ENCODE peak calls at places on chromosomes 13 and 19, in seven cellular contexts. L, I, F, T, D, E and W are unnamed samples.

GRCh38 chr13:100234524-100235136 is 145.7 kb downstream of the PCCA start:
- DNase-seq in E (no peak), L (no peak), T (no peak), F (no peak), I (peak; percentile 63), D (no peak), W (no peak)

GRCh38 chr13:43100667-43101066 is 77.3 kb downstream of the DNAJC15 start:
- DNase-seq in F (no peak), L (no peak), I (no peak), T (no peak), D (no peak), E (no peak), W (no peak)

GRCh38 chr13:27919934-27920676 is at the start of gene PDX1:
- DNase-seq in L (peak; percentile 46), D (peak; percentile 27), T (no peak), E (peak; percentile 37), I (no peak), F (peak; percentile 76), W (peak; percentile 29)

GRCh38 chr13:40350283-40350992 is 316.0 kb downstream of the FOXO1 start:
- DNase-seq in E (no peak), T (no peak), D (no peak), L (no peak), F (peak; percentile 73), I (no peak), W (no peak)

GRCh38 chr13:102933076-102933922 is 87.5 kb downstream of the ERCC5 start:
- DNase-seq in D (no peak), F (no peak), L (no peak), T (no peak), E (no peak), I (no peak), W (no peak)

GRCh38 chr19:2260341-2260751 is 4.1 kb upstream of the JSRP1 start:
- DNase-seq in I (no peak), E (peak; percentile 42), D (no peak), L (no peak), F (no peak), T (no peak), W (no peak)

GRCh38 chr19:47331931-47332547 is at the start of gene C5AR2:
- DNase-seq in L (no peak), D (no peak), I (no peak), E (no peak), T (peak; percentile 64), F (no peak), W (no peak)

GRCh38 chr13:19158006-19158405 is 23.6 kb downstream of the TUBA3C start:
- DNase-seq in D (no peak), I (no peak), T (no peak), E (no peak), F (no peak), L (no peak), W (no peak)

GRCh38 chr13:20206836-20207235 is 14.1 kb upstream of the GJB2 start:
- DNase-seq in D (no peak), F (no peak), L (no peak), E (no peak), I (no peak), T (no peak), W (no peak)

GRCh38 chr19:39832341-39833083 is 1.4 kb downstream of the DYRK1B start:
- DNase-seq in E (no peak), D (no peak), L (no peak), I (no peak), T (no peak), F (no peak), W (no peak)

GRCh38 chr19:39971380-39971841 is 446 bp downstream of the PSMC4 start:
- DNase-seq in L (no peak), F (no peak), I (no peak), E (no peak), D (peak; percentile 20), T (no peak), W (no peak)

GRCh38 chr13:114100446-114101320 is 31.7 kb downstream of the RASA3 start:
- DNase-seq in L (no peak), F (peak; percentile 44), I (no peak), D (no peak), T (peak; percentile 60), E (no peak), W (no peak)
- H3K4me1 ChIP-seq in L (no peaks in the 10 kb centered on the region), F (no peaks in the 10 kb centered on the region), I (peaks cover 35% of the 10 kb centered on the region), D (peaks cover 38% of the 10 kb centered on the region), T (no peaks in the 10 kb centered on the region), E (no peaks in the 10 kb centered on the region), W (peaks cover 15% of the 10 kb centered on the region)

GRCh38 chr13:48001127-48001881 is at the start of gene SUCLA2:
- DNase-seq in D (peak; percentile 91), F (peak; percentile 95), E (peak; percentile 89), I (peak; percentile 86), T (peak; percentile 94), L (peak; percentile 84), W (peak; percentile 89)

GRCh38 chr13:47991859-47992258 is 9.2 kb downstream of the SUCLA2 start:
- DNase-seq in L (no peak), I (no peak), T (no peak), F (no peak), D (no peak), E (no peak), W (no peak)

GRCh38 chr13:48000559-48001126 is 430 bp downstream of the SUCLA2 start:
- DNase-seq in L (peak; percentile 32), I (no peak), T (peak; percentile 50), F (no peak), E (peak; percentile 6), D (no peak), W (no peak)

GRCh38 chr13:47999973-48000372 is 1.1 kb downstream of the SUCLA2 start:
- DNase-seq in T (no peak), D (no peak), I (no peak), L (no peak), F (no peak), E (no peak), W (no peak)

DNA sequence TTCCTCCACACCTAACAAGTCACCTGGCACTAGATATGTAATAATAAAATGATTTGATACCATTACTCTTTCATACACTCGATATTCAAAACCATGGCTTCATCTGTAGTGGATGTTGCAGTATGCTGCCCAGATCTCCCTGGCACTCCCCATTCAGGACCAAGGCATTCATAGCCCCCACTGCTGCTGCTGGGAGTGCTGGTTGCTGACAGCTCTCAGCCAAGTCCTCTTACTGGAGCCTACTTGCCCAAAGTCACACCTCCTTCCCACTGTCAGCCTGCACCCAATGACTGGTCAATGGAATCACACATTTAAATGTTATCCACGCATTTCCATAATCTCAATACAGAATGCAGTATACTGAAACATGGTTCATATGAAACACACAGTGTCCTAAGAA is 3.7 kb downstream of the SUCLA2 start:
- DNase-seq in L (no peak), D (peak; percentile 20), T (no peak), E (no peak), I (no peak), F (no peak), W (peak; percentile 15)
- H3K4me1 ChIP-seq in L (peaks cover 10% of the 10 kb centered on the region), D (peaks cover 55% of the 10 kb centered on the region), T (peaks cover 2% of the 10 kb centered on the region), E (peaks cover 18% of the 10 kb centered on the region), I (peaks cover 11% of the 10 kb centered on the region), F (no peaks in the 10 kb centered on the region), W (peaks cover 40% of the 10 kb centered on the region)

GRCh38 chr19:5803441-5803751 is 1.5 kb upstream of the NRTN start:
- DNase-seq in T (no peak), L (no peak), I (no peak), D (no peak), E (no peak), F (no peak), W (no peak)

GRCh38 chr19:5800361-5801270 is 4.3 kb upstream of the NRTN start:
- DNase-seq in T (no peak), F (peak; percentile 93), I (no peak), E (no peak), L (no peak), D (no peak), W (no peak)

GRCh38 chr19:5803752-5804515 is 933 bp upstream of the NRTN start:
- DNase-seq in D (peak; percentile 83), I (peak; percentile 95), T (peak; percentile 85), E (peak; percentile 98), L (peak; percentile 79), F (peak; percentile 94), W (peak; percentile 88)

GRCh38 chr19:5799247-5800241 is 5.3 kb upstream of the NRTN start:
- DNase-seq in I (no peak), T (no peak), E (no peak), L (no peak), D (peak; percentile 45), F (peak; percentile 80), W (peak; percentile 69)

GRCh38 chr19:5801796-5802616 is 2.9 kb upstream of the NRTN start:
- DNase-seq in I (no peak), E (no peak), F (no peak), L (no peak), T (peak; percentile 49), D (no peak), W (no peak)
- H3K4me1 ChIP-seq in I (peaks cover 22% of the 10 kb centered on the region), E (peaks cover 12% of the 10 kb centered on the region), F (peaks cover 14% of the 10 kb centered on the region), L (peaks cover 6% of the 10 kb centered on the region), T (no peaks in the 10 kb centered on the region), D (peaks cover 35% of the 10 kb centered on the region), W (peaks cover 7% of the 10 kb centered on the region)

GRCh38 chr19:13070425-13071140 is 32.1 kb downstream of the LYL1 start:
- DNase-seq in L (no peak), D (no peak), I (no peak), E (no peak), T (no peak), F (no peak), W (no peak)
- H3K4me1 ChIP-seq in L (no peaks in the 10 kb centered on the region), D (peaks cover 76% of the 10 kb centered on the region), I (no peaks in the 10 kb centered on the region), E (no peaks in the 10 kb centered on the region), T (no peaks in the 10 kb centered on the region), F (no peaks in the 10 kb centered on the region), W (peaks cover 87% of the 10 kb centered on the region)

GRCh38 chr19:15318241-15318691 is 14.1 kb downstream of the BRD4 start:
- DNase-seq in L (no peak), T (no peak), I (no peak), F (no peak), E (no peak), D (no peak), W (no peak)
- H3K4me1 ChIP-seq in L (peaks cover 19% of the 10 kb centered on the region), T (peaks cover 7% of the 10 kb centered on the region), I (peaks cover 62% of the 10 kb centered on the region), F (no peaks in the 10 kb centered on the region), E (peaks cover 27% of the 10 kb centered on the region), D (peaks cover 100% of the 10 kb centered on the region), W (peaks cover 83% of the 10 kb centered on the region)